ENCODE peak calls at places on chromosome 14, in ten cellular contexts. J, R, X, Y, U, V, S, W, G and L are unnamed samples.

GRCh38 chr14:35944847-35945246 is 118.7 kb downstream of the BRMS1L start:
- DNase-seq in R (peak), V (peak), J (no peak), U (no peak), X (peak), Y (no peak), G (no peak), W (no peak), S (peak), L (no peak)

GRCh38 chr14:50399251-50400032 is 2.8 kb upstream of the CDKL1 start:
- DNase-seq in G (no peak), Y (no peak), S (no peak), W (no peak), V (peak), X (no peak), J (peak), R (no peak), U (peak), L (no peak)

GRCh38 chr14:106883218-106883692 is 1356.9 kb downstream of the TMEM121 start:
- DNase-seq in J (no peak), W (no peak), X (no peak), S (peak), G (no peak), Y (no peak), U (no peak), R (no peak), V (no peak), L (no peak)

GRCh38 chr14:104903990-104904389 is 20.7 kb upstream of the PLD4 start:
- DNase-seq in X (no peak), G (no peak), S (no peak), Y (no peak), J (no peak), U (no peak), V (no peak), W (no peak), R (no peak), L (no peak)

GRCh38 chr14:104341532-104342434 is 203.4 kb downstream of the KIF26A start:
- DNase-seq in R (peak), U (peak), W (peak), S (peak), Y (no peak), X (peak), G (no peak), J (peak), V (peak), L (no peak)

GRCh38 chr14:44963775-44964380 is 1.9 kb downstream of the TOGARAM1 start:
- DNase-seq in V (peak), U (peak), Y (no peak), R (no peak), S (no peak), W (no peak), J (peak), X (no peak), G (peak), L (no peak)

GRCh38 chr14:36373982-36374673 is 53.7 kb upstream of the MBIP start:
- DNase-seq in W (peak), Y (no peak), R (peak), G (peak), U (peak), X (peak), S (peak), V (peak), J (peak), L (peak)

GRCh38 chr14:104827173-104828055 is 26.5 kb downstream of the ZBTB42 start:
- DNase-seq in G (peak), J (peak), V (peak), W (no peak), R (peak), X (peak), U (peak), Y (no peak), S (peak), L (no peak)

GRCh38 chr14:85934123-85934885 is 404.4 kb downstream of the FLRT2 start:
- DNase-seq in Y (no peak), S (peak), V (peak), G (peak), W (peak), J (peak), U (peak), X (no peak), R (peak), L (peak)

GRCh38 chr14:87108726-87109125 is 884.3 kb downstream of the GALC start:
- DNase-seq in Y (no peak), R (no peak), V (peak), J (peak), S (no peak), X (no peak), W (no peak), G (no peak), U (peak), L (no peak)

GRCh38 chr14:36508418-36509051 is 11.5 kb downstream of the NKX2-1 start:
- DNase-seq in V (no peak), R (no peak), W (no peak), J (no peak), X (no peak), S (no peak), G (no peak), U (no peak), Y (no peak), L (no peak)